ENCODE peak calls at places on chromosomes 12 and 14, in five cellular contexts. A is pancreas, F is thoracic aorta, C is WTC11, N is astrocyte of the cerebellum. D is an unnamed sample.

GRCh38 chr14:105690671-105691070 is 164.3 kb downstream of the TMEM121 start:
- DNase-seq in N (no peak), C (no peak), A (no peak), F (no peak), D (no peak)

GRCh38 chr12:129827102-129827873 is 76.5 kb downstream of the TMEM132D start:
- DNase-seq in C (no peak), N (no peak), A (no peak), F (no peak), D (no peak)

GRCh38 chr14:69107407-69108003 is 45.4 kb downstream of the DCAF5 start:
- DNase-seq in A (no peak), F (no peak), C (peak), N (peak), D (no peak)

GRCh38 chr14:76784881-76785280 is 23.6 kb downstream of the VASH1 start:
- DNase-seq in A (peak), C (peak), N (peak), F (peak), D (no peak)

GRCh38 chr12:128970110-128970509 is 116.8 kb downstream of the GLT1D1 start:
- DNase-seq in C (no peak), A (no peak), N (no peak), F (no peak), D (no peak)

GRCh38 chr14:81336009-81336408 is 64.1 kb downstream of the STON2 start:
- DNase-seq in N (no peak), F (no peak), A (no peak), C (no peak), D (no peak)

GRCh38 chr12:57210926-57211700 is 5.5 kb upstream of the NXPH4 start:
- DNase-seq in A (no peak), C (no peak), F (no peak), N (no peak), D (no peak)

GRCh38 chr14:92348154-92348553 is 25.2 kb downstream of the SLC24A4 start:
- DNase-seq in N (no peak), A (no peak), F (no peak), C (no peak), D (no peak)

GRCh38 chr12:12704593-12705230 is 8.7 kb upstream of the GPR19 start:
- DNase-seq in F (no peak), C (peak), A (no peak), N (peak), D (no peak)

GRCh38 chr12:18581232-18581962 is 156.4 kb downstream of the PLCZ1 start:
- DNase-seq in F (no peak), A (no peak), N (no peak), C (no peak), D (no peak)

GRCh38 chr12:57210461-57210860 is 6.1 kb upstream of the NXPH4 start:
- DNase-seq in N (no peak), F (no peak), C (no peak), A (no peak), D (no peak)

GRCh38 chr12:112000806-112001205 is 12.2 kb downstream of the TMEM116 start:
- DNase-seq in C (no peak), A (no peak), N (no peak), F (no peak), D (no peak)

GRCh38 chr12:32568241-32568640 is 110.9 kb upstream of the DNM1L start:
- DNase-seq in N (peak), A (no peak), C (no peak), F (no peak), D (no peak)

GRCh38 chr14:101783260-101784016 is 21.9 kb downstream of the PPP2R5C start:
- DNase-seq in A (no peak), N (no peak), F (no peak), C (no peak), D (no peak)

GRCh38 chr12:2925322-2925995 is 33.7 kb upstream of the TEAD4 start:
- DNase-seq in A (no peak), F (no peak), C (no peak), N (no peak), D (no peak)

GRCh38 chr14:68747366-68747765 is 45.5 kb downstream of the ZFP36L1 start:
- DNase-seq in A (no peak), C (no peak), F (no peak), N (no peak), D (no peak)

GRCh38 chr14:106874365-106874764 is 1348.0 kb downstream of the TMEM121 start:
- DNase-seq in A (no peak), N (no peak), F (no peak), C (no peak), D (no peak)

GRCh38 chr12:117538032-117538690 is 176.7 kb upstream of the NOS1 start:
- DNase-seq in C (no peak), A (no peak), F (no peak), N (no peak), D (no peak)

GRCh38 chr12:102067574-102068258 is 5.9 kb upstream of the WASHC3 start:
- DNase-seq in F (no peak), C (no peak), A (no peak), N (peak), D (no peak)

GRCh38 chr12:58500399-58500798 is 419.9 kb downstream of the LRIG3 start:
- DNase-seq in C (no peak), A (no peak), F (no peak), N (no peak), D (no peak)

GRCh38 chr12:51405801-51406207 is 14.6 kb upstream of the GALNT6 start:
- DNase-seq in N (no peak), A (no peak), C (no peak), F (no peak), D (no peak)

GRCh38 chr12:110807640-110808039 is 39.1 kb upstream of the CCDC63 start:
- DNase-seq in F (no peak), A (no peak), N (no peak), C (no peak), D (no peak)

GRCh38 chr14:89242871-89243270 is 174.2 kb downstream of the FOXN3 start:
- DNase-seq in N (no peak), F (no peak), A (no peak), C (peak), D (no peak)

DNA sequence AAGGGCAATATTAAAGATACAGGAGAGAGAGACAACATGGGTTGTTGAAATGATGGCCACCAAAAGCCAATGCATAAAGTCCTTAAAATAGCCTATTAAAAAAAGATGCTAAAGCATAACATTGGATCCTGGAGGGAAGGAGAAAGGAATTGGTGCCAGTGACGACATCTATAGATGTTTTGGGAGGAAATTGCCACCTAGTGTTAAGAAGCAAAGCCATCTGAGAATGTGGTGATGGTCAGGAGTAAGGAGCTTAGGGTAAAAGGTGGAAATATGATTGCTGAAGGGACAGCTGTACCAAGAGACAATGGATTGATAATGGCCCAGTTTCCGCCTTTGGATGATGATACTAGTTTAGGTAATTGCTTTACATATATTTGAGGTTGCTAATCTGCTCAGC is 85.1 kb downstream of the TMEM30B start:
- DNase-seq in N (no peak), F (no peak), A (no peak), C (no peak), D (no peak)
- TF ChIP-seq CTCF in N (no peak), F (no peak), A (no peak), C (no peak), D (no peak)

GRCh38 chr14:24054646-24055045 is 2.8 kb downstream of the CARMIL3 start:
- DNase-seq in F (no peak), C (no peak), N (no peak), A (no peak), D (no peak)
- TF ChIP-seq CTCF in F (no peak), C (no peak), N (no peak), A (no peak), D (no peak)

GRCh38 chr14:49549881-49550280 is 36.3 kb downstream of the RPS29 start:
- DNase-seq in N (no peak), F (no peak), C (peak), A (no peak), D (no peak)

GRCh38 chr14:49551569-49551968 is 34.6 kb downstream of the RPS29 start:
- DNase-seq in C (no peak), F (no peak), N (no peak), A (no peak), D (no peak)

GRCh38 chr14:49549446-49549845 is 36.7 kb downstream of the RPS29 start:
- DNase-seq in C (no peak), F (no peak), N (no peak), A (no peak), D (no peak)

GRCh38 chr14:49552630-49553029 is 33.5 kb downstream of the RPS29 start:
- DNase-seq in N (no peak), C (no peak), F (no peak), A (no peak), D (no peak)

DNA sequence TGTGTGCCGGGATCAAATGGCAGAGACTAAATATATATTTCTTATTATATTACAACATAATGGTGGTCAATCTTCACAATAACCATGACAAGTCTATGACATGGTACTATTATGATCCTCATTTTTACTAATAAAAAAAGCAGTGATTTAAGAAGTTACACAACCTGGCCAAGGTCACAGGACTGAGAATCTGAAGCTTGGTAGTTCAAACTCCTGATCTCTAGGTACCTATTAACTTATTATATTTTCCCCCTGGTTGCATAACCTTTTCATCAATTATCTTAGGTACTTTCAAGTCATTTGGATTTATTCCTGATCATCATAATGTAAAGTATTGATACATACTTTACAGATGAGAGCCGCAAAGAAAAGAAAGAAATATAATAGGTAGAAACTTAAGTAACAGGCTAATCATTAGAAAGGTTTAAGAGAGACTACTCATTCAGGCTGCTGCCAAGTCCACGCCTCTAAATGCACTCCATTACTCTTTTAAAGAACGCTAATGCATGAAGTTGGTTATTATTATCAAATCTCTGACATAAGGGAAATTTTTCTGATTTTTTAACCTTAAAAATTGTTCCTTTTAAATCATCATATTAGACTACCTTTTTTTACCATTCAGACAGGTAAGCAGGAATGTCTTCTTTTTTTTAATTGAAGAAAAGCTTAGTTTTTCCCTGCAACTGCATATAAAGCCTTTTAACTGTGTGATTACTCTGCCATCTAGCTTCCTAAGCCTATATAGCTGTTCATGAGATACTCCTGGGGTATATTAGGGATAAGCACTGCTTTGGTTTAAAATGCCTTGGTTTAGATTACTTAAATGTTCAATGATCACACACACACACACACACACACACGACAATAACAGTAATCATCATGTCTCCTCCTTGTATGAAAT is 35.6 kb downstream of the RPS29 start:
- DNase-seq in C (no peak), A (no peak), N (no peak), F (no peak), D (no peak)
- TF ChIP-seq CTCF in C (no peak), A (no peak), N (peak), F (no peak), D (no peak)

GRCh38 chr14:63167044-63167443 is 37.2 kb upstream of the RHOJ start:
- DNase-seq in A (no peak), F (no peak), N (no peak), C (no peak), D (no peak)
- TF ChIP-seq CTCF in A (no peak), F (no peak), N (no peak), C (no peak), D (no peak)

GRCh38 chr14:35438910-35439713 is 34.6 kb upstream of the NFKBIA start:
- DNase-seq in A (no peak), C (no peak), N (no peak), F (no peak), D (no peak)
- TF ChIP-seq CTCF in A (no peak), C (peak), N (peak), F (no peak), D (no peak)

DNA sequence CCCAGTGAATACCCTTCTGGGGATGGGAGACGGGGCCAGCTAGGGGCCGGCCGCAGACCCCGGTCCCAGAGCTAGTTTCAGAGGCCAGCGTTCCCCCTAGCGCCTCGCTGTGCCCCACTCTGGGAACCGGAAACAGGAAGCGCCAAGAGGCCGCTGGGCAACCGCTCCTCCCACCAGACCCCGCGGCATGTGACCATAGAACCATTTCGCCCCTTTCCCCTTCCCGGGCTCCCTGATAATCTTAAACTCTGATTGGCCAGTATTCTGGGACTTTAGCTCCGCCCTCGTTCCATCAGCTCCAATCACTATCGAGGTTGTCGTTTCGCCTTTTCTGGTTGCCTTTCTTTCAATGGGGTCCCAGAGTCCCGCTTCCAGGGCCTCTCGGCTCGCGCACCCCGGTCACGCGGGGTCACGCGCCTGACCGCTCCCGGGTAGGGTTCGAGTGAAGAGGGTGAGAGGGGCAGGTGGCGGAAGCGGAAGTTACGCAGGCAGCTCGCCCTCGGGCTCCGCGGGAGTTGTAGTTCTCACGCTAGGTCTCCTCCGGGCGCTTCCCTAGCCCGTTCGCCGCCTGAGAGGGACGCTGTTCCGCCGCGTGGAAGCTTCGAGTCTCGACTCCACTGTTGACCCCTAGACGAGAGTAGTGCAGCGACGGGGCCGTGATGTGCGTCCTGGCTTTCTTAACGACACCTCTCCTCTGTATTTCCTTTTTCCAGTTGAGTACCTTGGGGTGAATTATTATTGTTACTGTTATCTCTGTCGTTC is at the start of gene M6PR:
- DNase-seq in C (peak), F (peak), N (peak), A (peak), D (peak)
- TF ChIP-seq CTCF in C (no peak), F (peak), N (peak), A (no peak), D (no peak)

GRCh38 chr14:70585221-70585620 is 15.2 kb downstream of the MED6 start:
- DNase-seq in F (no peak), C (no peak), N (no peak), A (no peak), D (no peak)
- TF ChIP-seq CTCF in F (no peak), C (no peak), N (peak), A (no peak), D (no peak)

GRCh38 chr14:104339829-104340228 is 201.4 kb downstream of the KIF26A start:
- DNase-seq in F (no peak), N (no peak), C (no peak), A (no peak), D (no peak)

GRCh38 chr14:104343294-104343625 is 204.9 kb downstream of the KIF26A start:
- DNase-seq in C (no peak), F (no peak), N (no peak), A (no peak), D (no peak)

GRCh38 chr14:104343690-104344640 is 205.6 kb downstream of the KIF26A start:
- DNase-seq in A (peak), C (peak), F (no peak), N (no peak), D (no peak)

GRCh38 chr14:104342435-104343293 is 204.3 kb downstream of the KIF26A start:
- DNase-seq in N (no peak), A (peak), F (no peak), C (peak), D (no peak)

DNA sequence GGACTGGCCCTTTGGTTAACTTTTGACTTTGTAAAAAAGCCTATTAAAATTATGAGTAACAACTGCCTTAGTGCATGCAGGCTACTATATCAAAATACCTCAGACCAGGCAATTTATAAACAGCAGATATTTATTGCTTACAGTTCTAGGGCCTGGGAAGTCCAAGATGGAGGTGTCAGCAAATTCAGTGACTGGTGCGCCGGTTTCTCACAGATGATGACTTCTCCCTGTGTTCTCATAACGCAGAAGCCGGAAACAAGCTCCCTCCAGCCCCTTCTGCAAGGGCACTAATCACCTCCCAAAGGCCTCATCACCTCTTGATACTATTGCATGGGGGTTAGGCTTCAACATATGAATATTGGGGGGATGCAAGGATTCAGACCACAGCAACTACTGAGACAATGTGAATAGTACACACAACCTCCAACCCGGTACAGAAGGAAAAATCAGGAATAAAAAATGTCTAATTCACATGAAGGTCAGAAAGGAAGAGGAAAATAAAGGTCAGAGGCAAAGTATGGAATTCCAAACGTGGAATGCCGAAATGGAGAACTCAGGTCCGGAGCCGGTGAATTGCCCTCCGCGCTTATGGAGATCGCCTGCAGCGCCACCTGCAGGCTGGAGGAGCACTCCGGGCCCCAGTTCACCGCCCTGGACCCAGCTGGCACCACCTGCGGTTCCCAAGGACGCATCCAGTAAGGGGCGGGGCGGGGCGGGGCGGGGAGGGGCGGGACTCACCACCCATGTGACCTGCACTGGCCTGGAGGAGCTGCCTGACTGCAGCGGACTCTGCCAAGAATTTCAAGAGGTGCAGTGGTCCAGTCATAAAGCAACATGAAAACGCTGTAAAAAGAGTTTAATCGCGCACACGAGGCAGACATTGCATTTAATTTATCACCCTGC is 203.4 kb downstream of the KIF26A start:
- DNase-seq in F (no peak), N (no peak), A (peak), C (peak), D (no peak)
- TF ChIP-seq CTCF in F (no peak), N (no peak), A (peak), C (peak), D (no peak)

D was measured in activated B cell treated with CpG ODN at 0.5 μM for 24 hours.